ENCODE peak calls at places on chromosomes 1 and 21, in nine cellular contexts. E is DMS153; R is activated CD8-positive, alpha-beta memory T cell treated with anti-CD3 and anti-CD28 coated beads, Interleukin-2, amount 50 U/mL, for 4 hours; Z is CD4-positive, alpha-beta memory T cell; K is ELF-1; Y is breast epithelium; X is T-helper 22 cell; U is right atrium auricular region; H is stimulated activated CD8-positive, alpha-beta memory T cell treated with anti-CD3 and anti-CD28 coated beads, Interleukin-2, amount 100 ng/mL, for 48 hours. I is an unnamed sample.

GRCh38 chr1:62207187-62207586 is 12.5 kb downstream of the L1TD1 start:
- DNase-seq in H (no peak), E (no peak), U (no peak), Z (no peak), X (no peak), K (no peak), Y (no peak), R (no peak), I (no peak)

GRCh38 chr1:150895618-150896017 is 8.7 kb downstream of the CTXND2 start:
- DNase-seq in Z (no peak), K (no peak), Y (no peak), X (no peak), H (no peak), R (no peak), E (no peak), U (no peak), I (no peak)

GRCh38 chr1:41397943-41398342 is 36.7 kb downstream of the FOXO6 start:
- DNase-seq in Z (no peak), R (no peak), X (no peak), E (no peak), U (no peak), Y (no peak), H (no peak), K (no peak), I (no peak)

GRCh38 chr1:27332536-27333281 is 9.1 kb upstream of the SYTL1 start:
- DNase-seq in E (no peak), X (peak; percentile 16), Z (peak; percentile 54), K (peak; percentile 77), Y (no peak), U (no peak), R (peak; percentile 54), H (no peak), I (no peak)

GRCh38 chr1:43011020-43011419 is 52.4 kb upstream of the SLC2A1 start:
- DNase-seq in R (no peak), X (no peak), K (no peak), Z (no peak), H (no peak), Y (no peak), U (no peak), E (no peak), I (no peak)

GRCh38 chr1:220990417-220991337 is 111.4 kb downstream of the HLX start:
- DNase-seq in Z (no peak), R (no peak), U (no peak), X (no peak), K (no peak), Y (no peak), H (no peak), E (peak; percentile 6), I (no peak)

GRCh38 chr1:190328361-190328760 is 149.3 kb downstream of the BRINP3 start:
- DNase-seq in E (no peak), K (no peak), R (no peak), Z (no peak), Y (no peak), H (no peak), U (no peak), X (no peak), I (no peak)

GRCh38 chr21:35266546-35266945 is 217.4 kb upstream of the RUNX1 start:
- DNase-seq in Z (no peak), H (no peak), R (no peak), K (peak; percentile 43), E (no peak), U (no peak), Y (no peak), X (no peak), I (no peak)

GRCh38 chr1:239616686-239617085 is 230.3 kb downstream of the CHRM3 start:
- DNase-seq in H (no peak), X (no peak), E (no peak), K (no peak), Z (no peak), Y (no peak), R (no peak), U (no peak), I (no peak)

GRCh38 chr1:192516776-192517297 is 58.7 kb upstream of the RGS1 start:
- DNase-seq in Y (no peak), X (peak; percentile 68), R (peak; percentile 39), K (no peak), E (no peak), Z (peak; percentile 84), H (no peak), U (no peak), I (no peak)

GRCh38 chr1:101253976-101254660 is 17.3 kb downstream of the S1PR1 start:
- DNase-seq in K (no peak), X (no peak), U (no peak), E (no peak), Z (no peak), Y (no peak), H (no peak), R (no peak), I (no peak)

GRCh38 chr1:39332291-39332690 is 127.8 kb downstream of the MACF1 start:
- DNase-seq in Y (no peak), U (no peak), X (no peak), Z (no peak), E (no peak), H (no peak), K (no peak), R (no peak), I (no peak)

GRCh38 chr1:101924700-101925099 is 72.0 kb downstream of the OLFM3 start:
- DNase-seq in X (no peak), K (no peak), Z (no peak), U (no peak), R (no peak), H (no peak), Y (no peak), E (no peak), I (no peak)

GRCh38 chr1:205842177-205842576 is 7.8 kb downstream of the PM20D1 start:
- DNase-seq in X (no peak), R (no peak), K (no peak), H (no peak), U (no peak), E (no peak), Y (no peak), Z (no peak), I (no peak)

GRCh38 chr1:84758968-84759491 is 68.8 kb upstream of the SSX2IP start:
- DNase-seq in Z (no peak), E (no peak), Y (peak; percentile 45), X (no peak), H (no peak), U (no peak), K (no peak), R (no peak), I (no peak)

GRCh38 chr1:86706018-86706417 is 1.6 kb downstream of the SH3GLB1 start:
- DNase-seq in Z (no peak), U (no peak), Y (no peak), R (no peak), H (no peak), X (no peak), E (no peak), K (no peak), I (no peak)

GRCh38 chr1:42043811-42044210 is 109.4 kb upstream of the GUCA2B start:
- DNase-seq in Z (no peak), E (no peak), Y (no peak), U (no peak), K (no peak), R (no peak), H (no peak), X (no peak), I (no peak)

GRCh38 chr1:186325239-186325638 is 49.8 kb downstream of the TPR start:
- DNase-seq in K (no peak), Y (no peak), R (no peak), E (no peak), Z (peak; percentile 29), H (no peak), X (no peak), U (no peak), I (no peak)

GRCh38 chr21:33478858-33479678 is 706 bp downstream of the TMEM50B start:
- DNase-seq in K (peak; percentile 43), H (peak; percentile 21), Y (no peak), E (no peak), U (no peak), Z (peak; percentile 48), X (peak; percentile 12), R (peak; percentile 43), I (peak; percentile 87)

GRCh38 chr1:1080122-1080753 is 6.1 kb upstream of the RNF223 start:
- DNase-seq in X (no peak), U (no peak), E (peak; percentile 70), K (peak; percentile 91), Z (no peak), H (no peak), R (peak; percentile 26), Y (peak; percentile 71), I (no peak)

GRCh38 chr1:183753464-183753891 is 51.4 kb upstream of the RGL1 start:
- DNase-seq in Y (no peak), R (no peak), K (no peak), X (no peak), H (no peak), Z (no peak), E (no peak), U (no peak), I (no peak)

GRCh38 chr1:113074237-113074636 is 1.2 kb downstream of the LRIG2 start:
- DNase-seq in X (no peak), U (no peak), K (no peak), H (no peak), R (no peak), Y (no peak), Z (no peak), E (no peak), I (no peak)

GRCh38 chr1:21861602-21862429 is 49.8 kb downstream of the LDLRAD2 start:
- DNase-seq in E (no peak), R (no peak), Y (no peak), H (no peak), Z (no peak), X (no peak), U (no peak), K (no peak), I (no peak)

GRCh38 chr1:2582401-2582800 is 4.2 kb upstream of the PRXL2B start:
- DNase-seq in X (no peak), R (no peak), E (no peak), U (no peak), Z (no peak), Y (no peak), K (no peak), H (no peak), I (no peak)

GRCh38 chr1:58754056-58754613 is 29.7 kb downstream of the JUN start:
- DNase-seq in H (no peak), K (no peak), Z (no peak), U (no peak), R (no peak), E (no peak), Y (no peak), X (no peak), I (no peak)

GRCh38 chr1:75123756-75124155 is 10.4 kb upstream of the LHX8 start:
- DNase-seq in Y (no peak), H (no peak), Z (no peak), K (no peak), R (no peak), E (no peak), X (no peak), U (no peak), I (no peak)

GRCh38 chr1:171984850-171985485 is 143.7 kb downstream of the DNM3 start:
- DNase-seq in X (no peak), U (no peak), R (no peak), Z (peak; percentile 48), E (peak; percentile 57), K (no peak), H (no peak), Y (no peak), I (no peak)

GRCh38 chr1:112332751-112333150 is 63.3 kb upstream of the CTTNBP2NL start:
- DNase-seq in E (no peak), Y (peak; percentile 58), K (no peak), R (no peak), Z (no peak), H (no peak), U (no peak), X (no peak), I (no peak)

GRCh38 chr1:50257940-50258339 is 149.2 kb downstream of the ELAVL4 start:
- DNase-seq in R (no peak), H (no peak), K (no peak), X (no peak), U (no peak), Y (no peak), Z (no peak), E (no peak), I (no peak)

GRCh38 chr1:57839067-57839466 is 415.2 kb upstream of the DAB1 start:
- DNase-seq in X (no peak), Z (no peak), R (no peak), U (no peak), H (no peak), Y (no peak), E (no peak), K (no peak), I (no peak)

GRCh38 chr1:172770081-172770480 is 111.2 kb downstream of the FASLG start:
- DNase-seq in U (no peak), Y (no peak), Z (no peak), X (no peak), H (no peak), K (no peak), R (no peak), E (no peak), I (no peak)

I was measured in osteocyte.